ENCODE peak calls at places on chromosome 20, in nine cellular contexts. G is cardiac muscle cell, F is activated B cell treated with CpG ODN at 0.5 μM for 24 hours, H is HCT116, L is esophagus squamous epithelium, S is ovary, Q is AG09319, C is AG10803, W is astrocyte of the cerebellum. P is an unnamed sample.

GRCh38 chr20:64119681-64120341 is 12.4 kb upstream of the NPBWR2 start:
- DNase-seq in H (peak), S (peak), G (no peak), L (no peak), W (no peak), F (no peak), Q (no peak), C (no peak), P (no peak)

GRCh38 chr20:52972965-52973819 is 1.0 kb downstream of the TSHZ2 start:
- DNase-seq in F (no peak), Q (no peak), W (no peak), H (no peak), G (peak), S (peak), L (no peak), C (no peak), P (no peak)

GRCh38 chr20:64153410-64153809 is 10.8 kb upstream of the MYT1 start:
- DNase-seq in L (no peak), G (no peak), S (no peak), Q (no peak), C (no peak), H (no peak), W (no peak), F (no peak), P (no peak)

GRCh38 chr20:23142162-23143050 is 56.3 kb upstream of the CD93 start:
- DNase-seq in H (no peak), C (no peak), S (peak), L (no peak), F (no peak), G (no peak), Q (no peak), W (no peak), P (no peak)

GRCh38 chr20:47389867-47390347 is 33.4 kb upstream of the ZMYND8 start:
- DNase-seq in G (peak), C (peak), H (no peak), F (no peak), W (no peak), L (no peak), Q (peak), S (no peak), P (no peak)

GRCh38 chr20:62603021-62603906 is 39.0 kb upstream of the SLCO4A1 start:
- DNase-seq in S (no peak), Q (no peak), H (no peak), C (peak), W (peak), G (peak), F (peak), L (no peak), P (peak)

GRCh38 chr20:4225778-4226177 is 210.4 kb upstream of the RNF24 start:
- DNase-seq in W (peak), C (peak), L (no peak), H (no peak), G (peak), F (no peak), Q (peak), S (peak), P (no peak)

GRCh38 chr20:46434597-46434996 is 28.2 kb upstream of the ELMO2 start:
- DNase-seq in G (no peak), W (no peak), C (no peak), S (no peak), F (no peak), Q (no peak), H (no peak), L (no peak), P (no peak)

GRCh38 chr20:35329435-35330139 is 37.4 kb upstream of the FAM83C start:
- DNase-seq in F (no peak), W (no peak), L (no peak), S (no peak), H (no peak), Q (no peak), G (peak), C (peak), P (no peak)

GRCh38 chr20:38134427-38135281 is 30.4 kb downstream of the TGM2 start:
- DNase-seq in W (peak), C (peak), Q (no peak), G (peak), H (no peak), L (no peak), S (peak), F (no peak), P (no peak)

GRCh38 chr20:21436186-21436585 is 38.9 kb upstream of the NKX2-4 start:
- DNase-seq in C (peak), G (peak), F (no peak), S (no peak), L (no peak), H (peak), W (peak), Q (peak), P (no peak)

GRCh38 chr20:5652626-5653573 is 97.3 kb upstream of the SHLD1 start:
- DNase-seq in F (no peak), W (no peak), Q (peak), H (no peak), C (peak), S (no peak), L (no peak), G (peak), P (no peak)

GRCh38 chr20:54103067-54103761 is 32.8 kb upstream of the BCAS1 start:
- DNase-seq in C (peak), G (peak), S (peak), H (peak), F (peak), W (peak), L (no peak), Q (no peak), P (peak)

GRCh38 chr20:63404129-63405085 is 43.3 kb upstream of the CHRNA4 start:
- DNase-seq in Q (no peak), F (no peak), W (no peak), H (no peak), C (no peak), L (no peak), S (no peak), G (no peak), P (no peak)

GRCh38 chr20:23608251-23608846 is 2.6 kb upstream of the CST9 start:
- DNase-seq in W (no peak), L (no peak), H (no peak), C (no peak), Q (no peak), G (no peak), F (no peak), S (no peak), P (no peak)

GRCh38 chr20:9617940-9618339 is 103.5 kb downstream of the LAMP5 start:
- DNase-seq in Q (no peak), C (peak), W (peak), L (no peak), H (peak), F (no peak), G (peak), S (no peak), P (no peak)

GRCh38 chr20:20729563-20729962 is 17.1 kb upstream of the RALGAPA2 start:
- DNase-seq in S (no peak), Q (no peak), F (no peak), G (no peak), C (no peak), L (no peak), H (no peak), W (no peak), P (no peak)

GRCh38 chr20:23456416-23456815 is 3.7 kb upstream of the CST11 start:
- DNase-seq in W (no peak), G (no peak), H (no peak), C (no peak), L (no peak), S (no peak), Q (no peak), F (no peak), P (no peak)

GRCh38 chr20:16942702-16943101 is 194.5 kb downstream of the OTOR start:
- DNase-seq in W (no peak), G (no peak), F (no peak), L (no peak), S (no peak), Q (no peak), C (peak), H (no peak), P (no peak)

GRCh38 chr20:14996883-14997672 is 659.7 kb upstream of the FLRT3 start:
- DNase-seq in S (no peak), L (no peak), G (no peak), F (no peak), H (no peak), Q (no peak), W (no peak), C (no peak), P (no peak)

GRCh38 chr20:63441777-63442493 is 30.5 kb downstream of the KCNQ2 start:
- DNase-seq in Q (no peak), W (no peak), L (no peak), H (peak), C (peak), S (no peak), F (peak), G (peak), P (no peak)

GRCh38 chr20:57399587-57400261 is 8.5 kb downstream of the RBM38 start:
- DNase-seq in C (no peak), L (no peak), F (peak), S (peak), G (no peak), H (no peak), Q (no peak), W (no peak), P (no peak)

GRCh38 chr20:9066196-9066595 is 2.7 kb upstream of the PLCB4 start:
- DNase-seq in F (no peak), Q (no peak), S (no peak), C (no peak), W (no peak), H (no peak), L (no peak), G (no peak), P (no peak)

GRCh38 chr20:60297649-60298048 is 339.4 kb downstream of the CDH26 start:
- DNase-seq in S (no peak), H (no peak), Q (no peak), F (no peak), G (no peak), W (no peak), L (no peak), C (no peak), P (no peak)

GRCh38 chr20:49534314-49534713 is 33.6 kb downstream of the PTGIS start:
- DNase-seq in S (no peak), L (no peak), H (peak), W (peak), Q (peak), F (no peak), G (peak), C (peak), P (no peak)

GRCh38 chr20:52905235-52905634 is 66.9 kb upstream of the TSHZ2 start:
- DNase-seq in Q (no peak), G (no peak), L (no peak), S (no peak), H (no peak), C (no peak), F (no peak), W (no peak), P (no peak)

DNA sequence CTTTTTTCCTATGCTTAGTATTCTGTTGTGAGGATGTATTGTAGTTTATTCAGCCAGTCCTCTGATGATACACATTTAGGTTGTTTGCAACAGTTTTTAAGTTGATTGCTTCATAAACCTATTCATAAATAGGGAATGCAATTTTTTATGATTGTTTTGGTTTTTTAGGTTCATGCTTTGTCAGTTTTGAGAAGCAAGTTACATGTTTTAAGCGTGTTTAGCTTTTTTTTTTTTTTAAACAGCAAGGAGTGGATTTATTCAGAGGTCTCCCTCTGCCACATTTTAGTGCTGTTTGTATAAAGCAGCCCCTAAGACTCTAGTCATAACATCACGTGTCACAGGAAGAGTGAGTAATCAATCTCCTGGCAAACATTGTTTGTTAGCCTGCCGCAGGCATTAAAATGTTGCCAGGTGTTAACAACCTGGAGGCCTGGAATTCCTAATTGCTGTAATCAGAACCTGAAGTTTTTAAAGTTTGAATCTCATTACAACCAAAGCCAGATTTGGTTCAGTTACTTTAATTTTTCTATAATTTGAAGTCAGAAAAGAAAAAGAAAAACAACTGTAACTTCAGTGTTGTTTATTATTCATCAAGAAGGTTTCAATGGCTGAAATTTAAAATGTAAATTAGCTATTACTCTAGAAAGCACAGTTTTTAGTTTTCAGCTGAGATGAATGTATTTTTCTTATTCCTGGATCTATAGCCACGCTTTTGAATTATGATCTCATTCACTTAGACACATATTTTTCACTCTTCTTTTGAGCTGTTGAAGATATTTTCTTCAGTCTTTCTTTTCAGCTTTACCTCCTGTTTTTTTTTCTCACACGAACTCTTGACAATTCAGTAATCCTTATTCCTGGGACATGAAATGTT is 59.2 kb downstream of the KCNS1 start:
- DNase-seq in H (peak), S (no peak), C (peak), L (no peak), G (peak), Q (no peak), F (no peak), W (no peak), P (no peak)
- TF ChIP-seq CTCF in H (no peak), S (no peak), C (no peak), L (no peak), G (no peak), Q (no peak), F (no peak), W (no peak), P (no peak)

GRCh38 chr20:33076662-33077398 is 2.6 kb upstream of the BPIFB4 start:
- DNase-seq in Q (no peak), C (no peak), L (no peak), H (peak), S (no peak), G (no peak), W (no peak), F (no peak), P (no peak)
- TF ChIP-seq CTCF in Q (peak), C (peak), L (no peak), H (peak), S (no peak), G (peak), W (peak), F (no peak), P (peak)

GRCh38 chr20:13995841-13996240 is 525 bp downstream of the MACROD2 start:
- DNase-seq in Q (no peak), C (no peak), F (no peak), L (no peak), H (no peak), S (peak), G (no peak), W (no peak), P (no peak)
- TF ChIP-seq CTCF in Q (no peak), C (no peak), F (no peak), L (no peak), H (no peak), S (no peak), G (no peak), W (no peak), P (no peak)

DNA sequence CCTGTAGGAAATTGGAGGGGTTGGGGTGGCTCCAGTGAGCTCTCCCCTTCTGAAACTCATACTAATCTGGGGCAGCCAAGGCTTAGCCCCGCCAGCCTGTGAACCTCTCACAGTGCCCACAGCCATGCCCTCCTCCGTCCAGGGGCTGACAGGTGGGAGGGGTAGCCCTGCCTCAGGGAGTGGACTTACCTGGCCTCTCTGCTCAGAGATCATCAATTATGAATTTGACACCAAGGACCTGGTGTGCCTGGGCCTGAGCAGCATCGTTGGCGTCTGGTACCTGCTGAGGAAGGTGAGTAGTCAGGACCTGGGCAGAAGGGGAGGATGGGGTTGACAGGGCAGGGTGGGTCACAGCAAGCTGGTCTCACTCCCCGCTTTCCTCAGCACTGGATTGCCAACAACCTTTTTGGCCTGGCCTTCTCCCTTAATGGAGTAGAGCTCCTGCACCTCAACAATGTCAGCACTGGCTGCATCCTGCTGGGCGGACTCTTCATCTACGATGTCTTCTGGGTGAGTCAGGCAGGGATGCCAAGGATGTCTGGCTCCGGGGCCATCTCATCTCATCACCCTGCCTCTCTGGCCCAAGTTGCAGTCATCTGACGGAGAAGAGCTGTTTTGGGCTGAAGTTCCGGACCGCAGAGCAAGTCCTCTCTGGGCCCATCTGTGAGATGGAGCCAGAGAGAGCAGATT is 34.7 kb downstream of the HM13 start:
- DNase-seq in G (no peak), W (no peak), F (no peak), C (peak), L (no peak), Q (no peak), S (peak), H (no peak), P (no peak)
- TF ChIP-seq CTCF in G (no peak), W (no peak), F (no peak), C (no peak), L (no peak), Q (no peak), S (no peak), H (no peak), P (no peak)

GRCh38 chr20:24677626-24678328 is 208.3 kb downstream of the SYNDIG1 start:
- DNase-seq in H (no peak), S (peak), C (no peak), F (no peak), W (no peak), G (no peak), Q (no peak), L (no peak), P (no peak)
- TF ChIP-seq CTCF in H (no peak), S (no peak), C (no peak), F (no peak), W (no peak), G (no peak), Q (no peak), L (no peak), P (no peak)

GRCh38 chr20:58693226-58694006 is 816 bp downstream of the NPEPL1 start:
- DNase-seq in F (peak), Q (no peak), G (no peak), L (no peak), S (peak), W (no peak), H (no peak), C (no peak), P (peak)

GRCh38 chr20:58691773-58692578 is 624 bp upstream of the NPEPL1 start:
- DNase-seq in F (no peak), Q (no peak), S (peak), H (no peak), W (no peak), L (no peak), G (peak), C (peak), P (peak)

GRCh38 chr20:58694241-58695083 is 1.9 kb downstream of the NPEPL1 start:
- DNase-seq in H (no peak), L (no peak), Q (no peak), G (no peak), W (no peak), F (no peak), C (no peak), S (no peak), P (no peak)

GRCh38 chr20:58691405-58691772 is 1.2 kb upstream of the NPEPL1 start:
- DNase-seq in L (no peak), H (no peak), F (no peak), G (peak), S (no peak), C (no peak), W (no peak), Q (no peak), P (no peak)

GRCh38 chr20:58692579-58693225 is at the start of gene NPEPL1:
- DNase-seq in Q (peak), C (peak), S (peak), L (no peak), G (peak), H (peak), W (no peak), F (peak), P (peak)
- TF ChIP-seq CTCF in Q (no peak), C (peak), S (no peak), L (peak), G (peak), H (no peak), W (no peak), F (no peak), P (no peak)

GRCh38 chr20:39399463-39399862 is 437.3 kb downstream of the DHX35 start:
- DNase-seq in F (no peak), C (no peak), G (no peak), L (no peak), H (no peak), S (no peak), W (no peak), Q (no peak), P (no peak)
- TF ChIP-seq CTCF in F (no peak), C (no peak), G (no peak), L (no peak), H (peak), S (no peak), W (no peak), Q (no peak), P (no peak)

DNA sequence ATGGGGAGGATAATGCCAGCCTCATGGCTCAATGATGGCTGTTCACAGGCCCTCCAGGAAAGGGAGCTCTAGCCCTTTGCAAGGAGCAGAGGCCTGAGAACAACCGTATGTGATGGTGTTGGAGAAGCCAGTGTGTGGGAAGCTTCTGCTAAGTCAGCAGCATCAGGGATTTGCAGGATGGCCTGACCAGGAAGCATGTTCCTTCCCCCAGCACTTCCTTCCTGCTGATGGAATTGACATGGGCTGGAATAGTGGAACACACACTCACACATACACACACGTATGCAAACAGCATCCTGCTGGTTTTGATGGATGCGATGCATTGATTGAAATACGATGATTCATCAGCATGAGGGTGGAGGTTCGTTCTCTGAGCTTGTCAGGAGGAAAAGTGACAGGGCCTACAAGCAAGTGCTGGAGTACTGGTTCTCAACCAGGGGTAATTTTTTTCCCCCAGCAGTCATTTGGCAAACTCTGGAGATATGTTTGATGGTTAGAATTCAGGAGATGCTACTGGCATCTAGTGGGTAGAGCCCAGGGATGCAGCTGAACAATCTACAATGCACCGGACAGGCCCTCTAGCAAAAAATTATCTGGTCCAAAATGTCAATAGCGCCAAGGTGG is 229.1 kb downstream of the NFATC2 start:
- DNase-seq in L (no peak), W (no peak), C (no peak), F (no peak), S (no peak), H (no peak), G (no peak), Q (no peak), P (no peak)
- TF ChIP-seq CTCF in L (no peak), W (no peak), C (no peak), F (no peak), S (no peak), H (no peak), G (no peak), Q (no peak), P (no peak)

GRCh38 chr20:50928469-50928868 is 2.8 kb downstream of the ADNP start:
- DNase-seq in H (no peak), L (no peak), C (no peak), G (no peak), Q (no peak), W (no peak), S (no peak), F (no peak), P (no peak)
- TF ChIP-seq CTCF in H (peak), L (no peak), C (peak), G (no peak), Q (no peak), W (peak), S (no peak), F (no peak), P (no peak)

GRCh38 chr20:13898012-13898612 is 92.3 kb downstream of the SEL1L2 start:
- DNase-seq in Q (no peak), H (peak), C (no peak), S (no peak), L (no peak), W (no peak), F (no peak), G (no peak), P (no peak)
- TF ChIP-seq CTCF in Q (no peak), H (peak), C (peak), S (no peak), L (no peak), W (no peak), F (no peak), G (no peak), P (no peak)

P was measured in right atrium auricular region.